ENCODE peak calls at places on chromosomes 12 and 14, in ten cellular contexts. One of them, this sample, is unnamed.

GRCh38 chr12:27772328-27773049 is 7.5 kb upstream of the KLHL42 start:
- DNase-seq in HTR-8/SVneo: peak
- DNase-seq in stimulated activated CD8-positive, alpha-beta memory T cell treated with anti-CD3 and anti-CD28 coated beads, Interleukin-4, amount 100 ng/mL, for 4 hours: no peak
- DNase-seq in neural crest cell: no peak
- DNase-seq in stimulated activated CD4-positive, alpha-beta T cell treated with anti-CD3 and anti-CD28 coated beads, Interleukin-12 subunit alpha, Interleukin-12 subunit beta, amount 100 ng/mL, for 24 hours: no peak
- DNase-seq in ACHN: no peak
- DNase-seq in T-helper 1 cell: no peak
- DNase-seq in effector memory CD8-positive, alpha-beta T cell: no peak
- DNase-seq in hepatic stellate cell: no peak
- DNase-seq in tibial artery: no peak
- DNase-seq in this sample: no peak

GRCh38 chr12:79776111-79776510 is 85.3 kb upstream of the PAWR start:
- DNase-seq in HTR-8/SVneo: no peak
- DNase-seq in stimulated activated CD8-positive, alpha-beta memory T cell treated with anti-CD3 and anti-CD28 coated beads, Interleukin-4, amount 100 ng/mL, for 4 hours: no peak
- DNase-seq in neural crest cell: no peak
- DNase-seq in stimulated activated CD4-positive, alpha-beta T cell treated with anti-CD3 and anti-CD28 coated beads, Interleukin-12 subunit alpha, Interleukin-12 subunit beta, amount 100 ng/mL, for 24 hours: no peak
- DNase-seq in ACHN: peak
- DNase-seq in T-helper 1 cell: no peak
- DNase-seq in effector memory CD8-positive, alpha-beta T cell: no peak
- DNase-seq in hepatic stellate cell: no peak
- DNase-seq in tibial artery: no peak
- DNase-seq in this sample: no peak

GRCh38 chr12:57003395-57003794 is 3.0 kb downstream of the ZBTB39 start:
- DNase-seq in HTR-8/SVneo: no peak
- DNase-seq in stimulated activated CD8-positive, alpha-beta memory T cell treated with anti-CD3 and anti-CD28 coated beads, Interleukin-4, amount 100 ng/mL, for 4 hours: no peak
- DNase-seq in neural crest cell: no peak
- DNase-seq in stimulated activated CD4-positive, alpha-beta T cell treated with anti-CD3 and anti-CD28 coated beads, Interleukin-12 subunit alpha, Interleukin-12 subunit beta, amount 100 ng/mL, for 24 hours: no peak
- DNase-seq in ACHN: no peak
- DNase-seq in T-helper 1 cell: no peak
- DNase-seq in effector memory CD8-positive, alpha-beta T cell: no peak
- DNase-seq in hepatic stellate cell: no peak
- DNase-seq in tibial artery: no peak
- DNase-seq in this sample: no peak

GRCh38 chr12:84741727-84742126 is 170.9 kb downstream of the SLC6A15 start:
- DNase-seq in HTR-8/SVneo: no peak
- DNase-seq in stimulated activated CD8-positive, alpha-beta memory T cell treated with anti-CD3 and anti-CD28 coated beads, Interleukin-4, amount 100 ng/mL, for 4 hours: no peak
- DNase-seq in neural crest cell: no peak
- DNase-seq in stimulated activated CD4-positive, alpha-beta T cell treated with anti-CD3 and anti-CD28 coated beads, Interleukin-12 subunit alpha, Interleukin-12 subunit beta, amount 100 ng/mL, for 24 hours: no peak
- DNase-seq in ACHN: no peak
- DNase-seq in T-helper 1 cell: no peak
- DNase-seq in effector memory CD8-positive, alpha-beta T cell: no peak
- DNase-seq in hepatic stellate cell: no peak
- DNase-seq in tibial artery: no peak
- DNase-seq in this sample: no peak

GRCh38 chr12:96343347-96343954 is 56.8 kb downstream of the CDK17 start:
- DNase-seq in HTR-8/SVneo: no peak
- DNase-seq in stimulated activated CD8-positive, alpha-beta memory T cell treated with anti-CD3 and anti-CD28 coated beads, Interleukin-4, amount 100 ng/mL, for 4 hours: no peak
- DNase-seq in neural crest cell: no peak
- DNase-seq in stimulated activated CD4-positive, alpha-beta T cell treated with anti-CD3 and anti-CD28 coated beads, Interleukin-12 subunit alpha, Interleukin-12 subunit beta, amount 100 ng/mL, for 24 hours: no peak
- DNase-seq in ACHN: no peak
- DNase-seq in T-helper 1 cell: no peak
- DNase-seq in effector memory CD8-positive, alpha-beta T cell: peak
- DNase-seq in hepatic stellate cell: no peak
- DNase-seq in tibial artery: no peak
- DNase-seq in this sample: no peak

GRCh38 chr12:124872068-124872719 is 8.5 kb upstream of the SCARB1 start:
- DNase-seq in HTR-8/SVneo: no peak
- DNase-seq in stimulated activated CD8-positive, alpha-beta memory T cell treated with anti-CD3 and anti-CD28 coated beads, Interleukin-4, amount 100 ng/mL, for 4 hours: no peak
- DNase-seq in neural crest cell: no peak
- DNase-seq in stimulated activated CD4-positive, alpha-beta T cell treated with anti-CD3 and anti-CD28 coated beads, Interleukin-12 subunit alpha, Interleukin-12 subunit beta, amount 100 ng/mL, for 24 hours: no peak
- DNase-seq in ACHN: no peak
- DNase-seq in T-helper 1 cell: no peak
- DNase-seq in effector memory CD8-positive, alpha-beta T cell: no peak
- DNase-seq in hepatic stellate cell: no peak
- DNase-seq in tibial artery: no peak
- DNase-seq in this sample: no peak

GRCh38 chr14:21090194-21090939 is 8.1 kb downstream of the ZNF219 start:
- DNase-seq in HTR-8/SVneo: no peak
- DNase-seq in stimulated activated CD8-positive, alpha-beta memory T cell treated with anti-CD3 and anti-CD28 coated beads, Interleukin-4, amount 100 ng/mL, for 4 hours: no peak
- DNase-seq in neural crest cell: no peak
- DNase-seq in stimulated activated CD4-positive, alpha-beta T cell treated with anti-CD3 and anti-CD28 coated beads, Interleukin-12 subunit alpha, Interleukin-12 subunit beta, amount 100 ng/mL, for 24 hours: no peak
- DNase-seq in ACHN: no peak
- DNase-seq in T-helper 1 cell: no peak
- DNase-seq in effector memory CD8-positive, alpha-beta T cell: no peak
- DNase-seq in hepatic stellate cell: no peak
- DNase-seq in tibial artery: no peak
- DNase-seq in this sample: peak

GRCh38 chr14:64765740-64766302 is 61.6 kb downstream of the PLEKHG3 start:
- DNase-seq in HTR-8/SVneo: no peak
- DNase-seq in stimulated activated CD8-positive, alpha-beta memory T cell treated with anti-CD3 and anti-CD28 coated beads, Interleukin-4, amount 100 ng/mL, for 4 hours: no peak
- DNase-seq in neural crest cell: no peak
- DNase-seq in stimulated activated CD4-positive, alpha-beta T cell treated with anti-CD3 and anti-CD28 coated beads, Interleukin-12 subunit alpha, Interleukin-12 subunit beta, amount 100 ng/mL, for 24 hours: no peak
- DNase-seq in ACHN: no peak
- DNase-seq in T-helper 1 cell: no peak
- DNase-seq in effector memory CD8-positive, alpha-beta T cell: no peak
- DNase-seq in hepatic stellate cell: no peak
- DNase-seq in tibial artery: no peak
- DNase-seq in this sample: no peak

GRCh38 chr12:128938886-128939285 is 85.6 kb downstream of the GLT1D1 start:
- DNase-seq in HTR-8/SVneo: no peak
- DNase-seq in stimulated activated CD8-positive, alpha-beta memory T cell treated with anti-CD3 and anti-CD28 coated beads, Interleukin-4, amount 100 ng/mL, for 4 hours: no peak
- DNase-seq in neural crest cell: no peak
- DNase-seq in stimulated activated CD4-positive, alpha-beta T cell treated with anti-CD3 and anti-CD28 coated beads, Interleukin-12 subunit alpha, Interleukin-12 subunit beta, amount 100 ng/mL, for 24 hours: no peak
- DNase-seq in ACHN: no peak
- DNase-seq in T-helper 1 cell: no peak
- DNase-seq in effector memory CD8-positive, alpha-beta T cell: no peak
- DNase-seq in hepatic stellate cell: no peak
- DNase-seq in tibial artery: no peak
- DNase-seq in this sample: no peak

GRCh38 chr14:68133856-68134255 is 314.3 kb downstream of the RAD51B start:
- DNase-seq in HTR-8/SVneo: no peak
- DNase-seq in stimulated activated CD8-positive, alpha-beta memory T cell treated with anti-CD3 and anti-CD28 coated beads, Interleukin-4, amount 100 ng/mL, for 4 hours: no peak
- DNase-seq in neural crest cell: no peak
- DNase-seq in stimulated activated CD4-positive, alpha-beta T cell treated with anti-CD3 and anti-CD28 coated beads, Interleukin-12 subunit alpha, Interleukin-12 subunit beta, amount 100 ng/mL, for 24 hours: no peak
- DNase-seq in ACHN: no peak
- DNase-seq in T-helper 1 cell: no peak
- DNase-seq in effector memory CD8-positive, alpha-beta T cell: no peak
- DNase-seq in hepatic stellate cell: no peak
- DNase-seq in tibial artery: no peak
- DNase-seq in this sample: no peak

GRCh38 chr14:68283378-68284123 is 464.0 kb downstream of the RAD51B start:
- DNase-seq in HTR-8/SVneo: no peak
- DNase-seq in stimulated activated CD8-positive, alpha-beta memory T cell treated with anti-CD3 and anti-CD28 coated beads, Interleukin-4, amount 100 ng/mL, for 4 hours: peak
- DNase-seq in neural crest cell: no peak
- DNase-seq in stimulated activated CD4-positive, alpha-beta T cell treated with anti-CD3 and anti-CD28 coated beads, Interleukin-12 subunit alpha, Interleukin-12 subunit beta, amount 100 ng/mL, for 24 hours: peak
- DNase-seq in ACHN: no peak
- DNase-seq in T-helper 1 cell: peak
- DNase-seq in effector memory CD8-positive, alpha-beta T cell: peak
- DNase-seq in hepatic stellate cell: no peak
- DNase-seq in tibial artery: peak
- DNase-seq in this sample: no peak

GRCh38 chr14:75514673-75515630 is 7.3 kb upstream of the BATF start:
- DNase-seq in HTR-8/SVneo: no peak
- DNase-seq in stimulated activated CD8-positive, alpha-beta memory T cell treated with anti-CD3 and anti-CD28 coated beads, Interleukin-4, amount 100 ng/mL, for 4 hours: no peak
- DNase-seq in neural crest cell: no peak
- DNase-seq in stimulated activated CD4-positive, alpha-beta T cell treated with anti-CD3 and anti-CD28 coated beads, Interleukin-12 subunit alpha, Interleukin-12 subunit beta, amount 100 ng/mL, for 24 hours: no peak
- DNase-seq in ACHN: no peak
- DNase-seq in T-helper 1 cell: no peak
- DNase-seq in effector memory CD8-positive, alpha-beta T cell: peak
- DNase-seq in hepatic stellate cell: peak
- DNase-seq in tibial artery: no peak
- DNase-seq in this sample: no peak

GRCh38 chr12:126747530-126748149 is 1519.3 kb upstream of the TMEM132C start:
- DNase-seq in HTR-8/SVneo: peak
- DNase-seq in stimulated activated CD8-positive, alpha-beta memory T cell treated with anti-CD3 and anti-CD28 coated beads, Interleukin-4, amount 100 ng/mL, for 4 hours: peak
- DNase-seq in neural crest cell: peak
- DNase-seq in stimulated activated CD4-positive, alpha-beta T cell treated with anti-CD3 and anti-CD28 coated beads, Interleukin-12 subunit alpha, Interleukin-12 subunit beta, amount 100 ng/mL, for 24 hours: peak
- DNase-seq in ACHN: peak
- DNase-seq in T-helper 1 cell: peak
- DNase-seq in effector memory CD8-positive, alpha-beta T cell: peak
- DNase-seq in hepatic stellate cell: no peak
- DNase-seq in tibial artery: no peak
- DNase-seq in this sample: peak

GRCh38 chr14:100909439-100909838 is 5.9 kb upstream of the RTL1 start:
- DNase-seq in HTR-8/SVneo: no peak
- DNase-seq in stimulated activated CD8-positive, alpha-beta memory T cell treated with anti-CD3 and anti-CD28 coated beads, Interleukin-4, amount 100 ng/mL, for 4 hours: no peak
- DNase-seq in neural crest cell: no peak
- DNase-seq in stimulated activated CD4-positive, alpha-beta T cell treated with anti-CD3 and anti-CD28 coated beads, Interleukin-12 subunit alpha, Interleukin-12 subunit beta, amount 100 ng/mL, for 24 hours: no peak
- DNase-seq in ACHN: no peak
- DNase-seq in T-helper 1 cell: no peak
- DNase-seq in effector memory CD8-positive, alpha-beta T cell: no peak
- DNase-seq in hepatic stellate cell: no peak
- DNase-seq in tibial artery: no peak
- DNase-seq in this sample: no peak

GRCh38 chr12:138898-139534 is 72.4 kb downstream of the IQSEC3 start:
- DNase-seq in HTR-8/SVneo: no peak
- DNase-seq in stimulated activated CD8-positive, alpha-beta memory T cell treated with anti-CD3 and anti-CD28 coated beads, Interleukin-4, amount 100 ng/mL, for 4 hours: no peak
- DNase-seq in neural crest cell: no peak
- DNase-seq in stimulated activated CD4-positive, alpha-beta T cell treated with anti-CD3 and anti-CD28 coated beads, Interleukin-12 subunit alpha, Interleukin-12 subunit beta, amount 100 ng/mL, for 24 hours: no peak
- DNase-seq in ACHN: no peak
- DNase-seq in T-helper 1 cell: no peak
- DNase-seq in effector memory CD8-positive, alpha-beta T cell: no peak
- DNase-seq in hepatic stellate cell: no peak
- DNase-seq in tibial artery: no peak
- DNase-seq in this sample: no peak

GRCh38 chr12:132222096-132222807 is 78.0 kb downstream of the NOC4L start:
- DNase-seq in HTR-8/SVneo: peak
- DNase-seq in stimulated activated CD8-positive, alpha-beta memory T cell treated with anti-CD3 and anti-CD28 coated beads, Interleukin-4, amount 100 ng/mL, for 4 hours: peak
- DNase-seq in neural crest cell: no peak
- DNase-seq in stimulated activated CD4-positive, alpha-beta T cell treated with anti-CD3 and anti-CD28 coated beads, Interleukin-12 subunit alpha, Interleukin-12 subunit beta, amount 100 ng/mL, for 24 hours: no peak
- DNase-seq in ACHN: peak
- DNase-seq in T-helper 1 cell: no peak
- DNase-seq in effector memory CD8-positive, alpha-beta T cell: peak
- DNase-seq in hepatic stellate cell: no peak
- DNase-seq in tibial artery: no peak
- DNase-seq in this sample: no peak

GRCh38 chr12:46372852-46373302 is 304 bp upstream of the SLC38A2 start:
- DNase-seq in HTR-8/SVneo: no peak
- DNase-seq in stimulated activated CD8-positive, alpha-beta memory T cell treated with anti-CD3 and anti-CD28 coated beads, Interleukin-4, amount 100 ng/mL, for 4 hours: no peak
- DNase-seq in neural crest cell: no peak
- DNase-seq in stimulated activated CD4-positive, alpha-beta T cell treated with anti-CD3 and anti-CD28 coated beads, Interleukin-12 subunit alpha, Interleukin-12 subunit beta, amount 100 ng/mL, for 24 hours: no peak
- DNase-seq in ACHN: no peak
- DNase-seq in T-helper 1 cell: no peak
- DNase-seq in effector memory CD8-positive, alpha-beta T cell: no peak
- DNase-seq in hepatic stellate cell: no peak
- DNase-seq in tibial artery: no peak
- DNase-seq in this sample: peak

GRCh38 chr14:103391048-103391447 is 5.8 kb downstream of the MARK3 start:
- DNase-seq in HTR-8/SVneo: peak
- DNase-seq in stimulated activated CD8-positive, alpha-beta memory T cell treated with anti-CD3 and anti-CD28 coated beads, Interleukin-4, amount 100 ng/mL, for 4 hours: no peak
- DNase-seq in neural crest cell: no peak
- DNase-seq in stimulated activated CD4-positive, alpha-beta T cell treated with anti-CD3 and anti-CD28 coated beads, Interleukin-12 subunit alpha, Interleukin-12 subunit beta, amount 100 ng/mL, for 24 hours: no peak
- DNase-seq in ACHN: peak
- DNase-seq in T-helper 1 cell: no peak
- DNase-seq in effector memory CD8-positive, alpha-beta T cell: peak
- DNase-seq in hepatic stellate cell: peak
- DNase-seq in tibial artery: no peak
- DNase-seq in this sample: peak

GRCh38 chr12:112381898-112382796 is at the start of gene HECTD4:
- DNase-seq in HTR-8/SVneo: peak
- DNase-seq in stimulated activated CD8-positive, alpha-beta memory T cell treated with anti-CD3 and anti-CD28 coated beads, Interleukin-4, amount 100 ng/mL, for 4 hours: peak
- DNase-seq in neural crest cell: peak
- DNase-seq in stimulated activated CD4-positive, alpha-beta T cell treated with anti-CD3 and anti-CD28 coated beads, Interleukin-12 subunit alpha, Interleukin-12 subunit beta, amount 100 ng/mL, for 24 hours: peak
- DNase-seq in ACHN: peak
- DNase-seq in T-helper 1 cell: peak
- DNase-seq in effector memory CD8-positive, alpha-beta T cell: peak
- DNase-seq in hepatic stellate cell: peak
- DNase-seq in tibial artery: peak
- DNase-seq in this sample: peak

GRCh38 chr12:99983721-99984258 is 946 bp downstream of the ANKS1B start:
- DNase-seq in HTR-8/SVneo: no peak
- DNase-seq in stimulated activated CD8-positive, alpha-beta memory T cell treated with anti-CD3 and anti-CD28 coated beads, Interleukin-4, amount 100 ng/mL, for 4 hours: no peak
- DNase-seq in neural crest cell: no peak
- DNase-seq in stimulated activated CD4-positive, alpha-beta T cell treated with anti-CD3 and anti-CD28 coated beads, Interleukin-12 subunit alpha, Interleukin-12 subunit beta, amount 100 ng/mL, for 24 hours: no peak
- DNase-seq in ACHN: no peak
- DNase-seq in T-helper 1 cell: no peak
- DNase-seq in effector memory CD8-positive, alpha-beta T cell: no peak
- DNase-seq in hepatic stellate cell: no peak
- DNase-seq in tibial artery: no peak
- DNase-seq in this sample: no peak

GRCh38 chr14:20631023-20631820 is 10.3 kb downstream of the OR6S1 start:
- DNase-seq in HTR-8/SVneo: no peak
- DNase-seq in stimulated activated CD8-positive, alpha-beta memory T cell treated with anti-CD3 and anti-CD28 coated beads, Interleukin-4, amount 100 ng/mL, for 4 hours: no peak
- DNase-seq in neural crest cell: peak
- DNase-seq in stimulated activated CD4-positive, alpha-beta T cell treated with anti-CD3 and anti-CD28 coated beads, Interleukin-12 subunit alpha, Interleukin-12 subunit beta, amount 100 ng/mL, for 24 hours: no peak
- DNase-seq in ACHN: peak
- DNase-seq in T-helper 1 cell: no peak
- DNase-seq in effector memory CD8-positive, alpha-beta T cell: peak
- DNase-seq in hepatic stellate cell: no peak
- DNase-seq in tibial artery: peak
- DNase-seq in this sample: no peak

GRCh38 chr12:14841761-14842160 is 1.6 kb downstream of the ART4 start:
- DNase-seq in HTR-8/SVneo: peak
- DNase-seq in stimulated activated CD8-positive, alpha-beta memory T cell treated with anti-CD3 and anti-CD28 coated beads, Interleukin-4, amount 100 ng/mL, for 4 hours: no peak
- DNase-seq in neural crest cell: no peak
- DNase-seq in stimulated activated CD4-positive, alpha-beta T cell treated with anti-CD3 and anti-CD28 coated beads, Interleukin-12 subunit alpha, Interleukin-12 subunit beta, amount 100 ng/mL, for 24 hours: no peak
- DNase-seq in ACHN: peak
- DNase-seq in T-helper 1 cell: no peak
- DNase-seq in effector memory CD8-positive, alpha-beta T cell: no peak
- DNase-seq in hepatic stellate cell: peak
- DNase-seq in tibial artery: peak
- DNase-seq in this sample: no peak

GRCh38 chr12:85835417-85835809 is 796 bp downstream of the RASSF9 start:
- DNase-seq in HTR-8/SVneo: no peak
- DNase-seq in stimulated activated CD8-positive, alpha-beta memory T cell treated with anti-CD3 and anti-CD28 coated beads, Interleukin-4, amount 100 ng/mL, for 4 hours: no peak
- DNase-seq in neural crest cell: no peak
- DNase-seq in stimulated activated CD4-positive, alpha-beta T cell treated with anti-CD3 and anti-CD28 coated beads, Interleukin-12 subunit alpha, Interleukin-12 subunit beta, amount 100 ng/mL, for 24 hours: no peak
- DNase-seq in ACHN: peak
- DNase-seq in T-helper 1 cell: no peak
- DNase-seq in effector memory CD8-positive, alpha-beta T cell: no peak
- DNase-seq in hepatic stellate cell: no peak
- DNase-seq in tibial artery: no peak
- DNase-seq in this sample: no peak

GRCh38 chr12:44287545-44287944 is 451.7 kb downstream of the TMEM117 start:
- DNase-seq in HTR-8/SVneo: no peak
- DNase-seq in stimulated activated CD8-positive, alpha-beta memory T cell treated with anti-CD3 and anti-CD28 coated beads, Interleukin-4, amount 100 ng/mL, for 4 hours: no peak
- DNase-seq in neural crest cell: no peak
- DNase-seq in stimulated activated CD4-positive, alpha-beta T cell treated with anti-CD3 and anti-CD28 coated beads, Interleukin-12 subunit alpha, Interleukin-12 subunit beta, amount 100 ng/mL, for 24 hours: no peak
- DNase-seq in ACHN: no peak
- DNase-seq in T-helper 1 cell: no peak
- DNase-seq in effector memory CD8-positive, alpha-beta T cell: no peak
- DNase-seq in hepatic stellate cell: no peak
- DNase-seq in tibial artery: no peak
- DNase-seq in this sample: no peak

GRCh38 chr14:88321692-88322504 is 1.2 kb downstream of the KCNK10 start:
- DNase-seq in HTR-8/SVneo: no peak
- DNase-seq in stimulated activated CD8-positive, alpha-beta memory T cell treated with anti-CD3 and anti-CD28 coated beads, Interleukin-4, amount 100 ng/mL, for 4 hours: no peak
- DNase-seq in neural crest cell: no peak
- DNase-seq in stimulated activated CD4-positive, alpha-beta T cell treated with anti-CD3 and anti-CD28 coated beads, Interleukin-12 subunit alpha, Interleukin-12 subunit beta, amount 100 ng/mL, for 24 hours: no peak
- DNase-seq in ACHN: no peak
- DNase-seq in T-helper 1 cell: no peak
- DNase-seq in effector memory CD8-positive, alpha-beta T cell: no peak
- DNase-seq in hepatic stellate cell: no peak
- DNase-seq in tibial artery: no peak
- DNase-seq in this sample: peak

GRCh38 chr12:108980831-108981618 is 39.8 kb downstream of the SVOP start:
- DNase-seq in HTR-8/SVneo: peak
- DNase-seq in stimulated activated CD8-positive, alpha-beta memory T cell treated with anti-CD3 and anti-CD28 coated beads, Interleukin-4, amount 100 ng/mL, for 4 hours: no peak
- DNase-seq in neural crest cell: no peak
- DNase-seq in stimulated activated CD4-positive, alpha-beta T cell treated with anti-CD3 and anti-CD28 coated beads, Interleukin-12 subunit alpha, Interleukin-12 subunit beta, amount 100 ng/mL, for 24 hours: no peak
- DNase-seq in ACHN: peak
- DNase-seq in T-helper 1 cell: no peak
- DNase-seq in effector memory CD8-positive, alpha-beta T cell: no peak
- DNase-seq in hepatic stellate cell: no peak
- DNase-seq in tibial artery: no peak
- DNase-seq in this sample: no peak

GRCh38 chr12:51814311-51815088 is 34.0 kb downstream of the FIGNL2 start:
- DNase-seq in HTR-8/SVneo: peak
- DNase-seq in stimulated activated CD8-positive, alpha-beta memory T cell treated with anti-CD3 and anti-CD28 coated beads, Interleukin-4, amount 100 ng/mL, for 4 hours: peak
- DNase-seq in neural crest cell: peak
- DNase-seq in stimulated activated CD4-positive, alpha-beta T cell treated with anti-CD3 and anti-CD28 coated beads, Interleukin-12 subunit alpha, Interleukin-12 subunit beta, amount 100 ng/mL, for 24 hours: no peak
- DNase-seq in ACHN: peak
- DNase-seq in T-helper 1 cell: no peak
- DNase-seq in effector memory CD8-positive, alpha-beta T cell: peak
- DNase-seq in hepatic stellate cell: peak
- DNase-seq in tibial artery: peak
- DNase-seq in this sample: peak

GRCh38 chr12:79661629-79662028 is 29.1 kb downstream of the PAWR start:
- DNase-seq in HTR-8/SVneo: peak
- DNase-seq in stimulated activated CD8-positive, alpha-beta memory T cell treated with anti-CD3 and anti-CD28 coated beads, Interleukin-4, amount 100 ng/mL, for 4 hours: no peak
- DNase-seq in neural crest cell: no peak
- DNase-seq in stimulated activated CD4-positive, alpha-beta T cell treated with anti-CD3 and anti-CD28 coated beads, Interleukin-12 subunit alpha, Interleukin-12 subunit beta, amount 100 ng/mL, for 24 hours: no peak
- DNase-seq in ACHN: no peak
- DNase-seq in T-helper 1 cell: no peak
- DNase-seq in effector memory CD8-positive, alpha-beta T cell: no peak
- DNase-seq in hepatic stellate cell: no peak
- DNase-seq in tibial artery: no peak
- DNase-seq in this sample: no peak

This sample was measured in D341Med.